ENCODE peak calls at places on chromosomes 2 and 18, in four cellular contexts. F is WTC11, Y is SK-N-SH, X is GM12878. S is an unnamed sample.

GRCh38 chr2:76867854-76868253 is 654.3 kb downstream of the LRRTM4 start:
- DNase-seq in F (no peak), Y (no peak), X (no peak), S (no peak)

GRCh38 chr2:207802650-207803049 is 32.9 kb upstream of the FZD5 start:
- DNase-seq in F (no peak), Y (no peak), X (no peak), S (no peak)

GRCh38 chr2:147081826-147082225 is 763.0 kb upstream of the ACVR2A start:
- DNase-seq in F (no peak), Y (no peak), X (no peak), S (no peak)

GRCh38 chr2:18791172-18791797 is 201.9 kb upstream of the NT5C1B start:
- DNase-seq in F (no peak), Y (no peak), X (no peak), S (no peak)

GRCh38 chr2:238947243-238947760 is 99.4 kb downstream of the TWIST2 start:
- DNase-seq in F (no peak), Y (no peak), X (no peak), S (no peak)

GRCh38 chr2:95024306-95024880 is 1.1 kb upstream of the MAL start:
- DNase-seq in F (no peak), Y (no peak), X (no peak), S (no peak)

GRCh38 chr2:177165103-177165583 is 47.5 kb upstream of the HNRNPA3 start:
- DNase-seq in F (no peak), Y (no peak), X (peak; percentile 38), S (no peak)

GRCh38 chr2:146031158-146031557 is 1511.2 kb upstream of the ZEB2 start:
- DNase-seq in F (no peak), Y (no peak), X (no peak), S (no peak)

GRCh38 chr2:191321861-191322662 is 76.9 kb downstream of the MYO1B start:
- DNase-seq in F (peak; percentile 71), Y (peak; percentile 45), X (no peak), S (no peak)

GRCh38 chr18:13605477-13605876 is 120.9 kb downstream of the FAM210A start:
- DNase-seq in F (no peak), Y (no peak), X (no peak), S (no peak)

GRCh38 chr2:192398236-192398635 is 203.5 kb upstream of the TMEFF2 start:
- DNase-seq in F (no peak), Y (no peak), X (no peak), S (no peak)

GRCh38 chr2:105328281-105329196 is 996 bp downstream of the TGFBRAP1 start:
- DNase-seq in F (no peak), Y (no peak), X (no peak), S (no peak)

GRCh38 chr2:24708537-24709152 is 84.5 kb downstream of the PTRHD1 start:
- DNase-seq in F (no peak), Y (no peak), X (no peak), S (no peak)

GRCh38 chr2:100895934-100896685 is 76.2 kb downstream of the NPAS2 start:
- DNase-seq in F (no peak), Y (no peak), X (no peak), S (peak; percentile 12)

GRCh38 chr2:137881711-137882110 is 82.6 kb upstream of the HNMT start:
- DNase-seq in F (no peak), Y (no peak), X (no peak), S (no peak)

GRCh38 chr18:24792164-24792563 is 331.7 kb downstream of the HRH4 start:
- DNase-seq in F (no peak), Y (no peak), X (no peak), S (no peak)

GRCh38 chr2:225894240-225894980 is 494.9 kb downstream of the NYAP2 start:
- DNase-seq in F (no peak), Y (no peak), X (no peak), S (no peak)

GRCh38 chr2:112625474-112626114 is 20.1 kb upstream of the SLC20A1 start:
- DNase-seq in F (no peak), Y (no peak), X (no peak), S (no peak)

GRCh38 chr2:205700331-205701132 is 18.2 kb downstream of the NRP2 start:
- DNase-seq in F (no peak), Y (no peak), X (no peak), S (no peak)

GRCh38 chr18:76494181-76494540 is 881 bp downstream of the ZNF516 start:
- DNase-seq in F (peak; percentile 42), Y (peak; percentile 57), X (no peak), S (no peak)

GRCh38 chr2:152730591-152731333 is 12.3 kb downstream of the ARL6IP6 start:
- DNase-seq in F (no peak), Y (no peak), X (no peak), S (no peak)

GRCh38 chr2:135304694-135305093 is 226.3 kb downstream of the ZRANB3 start:
- DNase-seq in F (no peak), Y (no peak), X (no peak), S (no peak)

GRCh38 chr2:65026640-65027464 is 29.4 kb upstream of the CEP68 start:
- DNase-seq in F (no peak), Y (no peak), X (no peak), S (no peak)

GRCh38 chr2:129129087-129129486 is 810.4 kb upstream of the HS6ST1 start:
- DNase-seq in F (no peak), Y (no peak), X (no peak), S (no peak)

GRCh38 chr2:58194451-58194850 is 46.7 kb downstream of the FANCL start:
- DNase-seq in F (no peak), Y (no peak), X (no peak), S (no peak)

GRCh38 chr2:240953426-240954425 is 44.7 kb upstream of the SNED1 start:
- DNase-seq in F (no peak), Y (peak; percentile 22), X (no peak), S (no peak)

GRCh38 chr18:52607985-52608384 is 268.0 kb downstream of the DCC start:
- DNase-seq in F (no peak), Y (no peak), X (no peak), S (no peak)

GRCh38 chr2:47599171-47599570 is 183.8 kb upstream of the MSH6 start:
- DNase-seq in F (no peak), Y (no peak), X (no peak), S (no peak)

GRCh38 chr2:23506460-23507266 is 121.7 kb downstream of the KLHL29 start:
- DNase-seq in F (no peak), Y (no peak), X (no peak), S (no peak)

GRCh38 chr18:8990276-8991031 is 112.0 kb upstream of the NDUFV2 start:
- DNase-seq in F (no peak), Y (no peak), X (no peak), S (no peak)

GRCh38 chr2:192827735-192828134 is 633.0 kb upstream of the TMEFF2 start:
- DNase-seq in F (peak; percentile 9), Y (no peak), X (no peak), S (no peak)

GRCh38 chr2:133054297-133054696 is 384.3 kb upstream of the LYPD1 start:
- DNase-seq in F (peak; percentile 13), Y (no peak), X (no peak), S (no peak)

GRCh38 chr2:9206991-9207640 is 504 bp downstream of the ASAP2 start:
- DNase-seq in F (peak; percentile 47), Y (peak; percentile 82), X (no peak), S (no peak)

GRCh38 chr2:65554765-65555561 is 122.6 kb upstream of the SPRED2 start:
- DNase-seq in F (no peak), Y (no peak), X (peak; percentile 42), S (peak; percentile 30)

GRCh38 chr2:9739508-9739907 is 103.8 kb upstream of the TAF1B start:
- DNase-seq in F (no peak), Y (no peak), X (no peak), S (no peak)

GRCh38 chr18:63102941-63103744 is 216.4 kb downstream of the BCL2 start:
- DNase-seq in F (no peak), Y (no peak), X (no peak), S (no peak)
- TF ChIP-seq USF1 in F (no peak), Y (no peak), X (no peak), S (no peak)

GRCh38 chr2:120531863-120532600 is 186.1 kb downstream of the INHBB start:
- DNase-seq in F (no peak), Y (no peak), X (no peak), S (no peak)
- TF ChIP-seq USF1 in F (no peak), Y (no peak), X (no peak), S (no peak)

GRCh38 chr2:11875481-11875880 is 129.0 kb downstream of the LPIN1 start:
- DNase-seq in F (no peak), Y (no peak), X (no peak), S (no peak)

GRCh38 chr2:11876889-11877288 is 130.5 kb downstream of the LPIN1 start:
- DNase-seq in F (no peak), Y (no peak), X (no peak), S (no peak)

GRCh38 chr2:11877764-11878163 is 131.3 kb downstream of the LPIN1 start:
- DNase-seq in F (no peak), Y (no peak), X (no peak), S (no peak)

GRCh38 chr2:11874861-11875260 is 128.4 kb downstream of the LPIN1 start:
- DNase-seq in F (no peak), Y (no peak), X (no peak), S (no peak)

DNA sequence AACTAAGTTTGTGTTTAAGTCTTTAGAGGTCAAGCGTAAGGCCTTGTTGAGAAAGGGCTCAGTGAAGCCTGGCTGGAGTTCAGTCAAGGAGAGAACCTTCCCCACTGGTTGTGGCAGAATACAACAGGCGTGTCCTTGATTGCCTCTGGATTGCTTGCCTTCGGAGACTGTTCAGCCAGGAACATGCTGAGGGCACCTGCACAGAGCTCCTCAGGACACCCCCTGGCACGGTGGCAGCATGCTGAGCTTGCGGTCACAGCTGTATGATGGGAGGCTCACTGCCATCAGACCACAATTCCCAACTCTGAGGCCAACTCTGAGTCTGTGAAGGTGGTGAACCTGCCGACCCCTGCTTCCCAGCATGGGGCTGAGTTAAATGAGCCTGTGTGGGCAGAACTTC is 130.0 kb downstream of the LPIN1 start:
- DNase-seq in F (no peak), Y (no peak), X (no peak), S (no peak)
- TF ChIP-seq USF1 in F (no peak), Y (no peak), X (no peak), S (no peak)

DNA sequence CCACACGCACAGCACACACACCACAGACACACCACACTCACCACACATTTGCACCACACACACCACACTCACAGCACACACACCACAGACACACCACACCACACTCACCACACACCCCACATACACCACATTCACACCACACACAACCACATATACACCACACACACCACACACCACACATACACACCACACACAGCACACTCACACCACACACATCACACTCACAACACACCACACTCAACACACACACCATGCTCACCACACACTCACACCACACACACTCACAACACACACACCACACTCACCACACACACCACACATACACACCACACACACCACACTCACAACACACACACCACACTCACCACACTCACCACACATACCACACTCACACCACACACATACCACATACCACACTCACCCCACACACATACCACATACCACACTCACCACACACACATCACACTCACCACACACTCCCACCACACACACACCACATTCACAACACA is 60.1 kb downstream of the SDC1 start:
- DNase-seq in F (no peak), Y (no peak), X (no peak), S (no peak)
- TF ChIP-seq USF1 in F (no peak), Y (no peak), X (no peak), S (peak; percentile 16)

S was measured in K562.